ENCODE peak calls at places on chromosomes 13 and 19, in six cellular contexts. R is heart right ventricle; H is CD4-positive, alpha-beta T cell; Z is hepatocyte; O is psoas muscle; U is HFFc6. G is an unnamed sample.

GRCh38 chr19:57655443-57655842 is 13.3 kb upstream of the ZSCAN4 start:
- DNase-seq in R (no peak), H (no peak), Z (peak), O (no peak), U (no peak), G (no peak)

GRCh38 chr13:27419333-27419732 is 5.1 kb upstream of the GTF3A start:
- DNase-seq in R (no peak), H (no peak), Z (no peak), O (no peak), U (no peak), G (no peak)

GRCh38 chr13:46181799-46182490 is at the start of gene LCP1:
- DNase-seq in R (no peak), H (peak), Z (peak), O (no peak), U (no peak), G (no peak)

GRCh38 chr13:106815545-106815944 is 247.6 kb upstream of the ARGLU1 start:
- DNase-seq in R (no peak), H (no peak), Z (no peak), O (no peak), U (no peak), G (no peak)

GRCh38 chr13:105957769-105958438 is 577.6 kb downstream of the EFNB2 start:
- DNase-seq in R (no peak), H (no peak), Z (no peak), O (no peak), U (no peak), G (no peak)

GRCh38 chr13:99829593-99830239 is 141.9 kb downstream of the ZIC5 start:
- DNase-seq in R (no peak), H (no peak), Z (peak), O (no peak), U (no peak), G (no peak)

GRCh38 chr13:44191504-44192171 is 182.0 kb upstream of the SERP2 start:
- DNase-seq in R (peak), H (peak), Z (peak), O (no peak), U (peak), G (peak)

GRCh38 chr19:35045667-35046300 is 4.3 kb downstream of the HPN start:
- DNase-seq in R (no peak), H (peak), Z (peak), O (no peak), U (peak), G (peak)

GRCh38 chr13:110231348-110232047 is 75.5 kb downstream of the COL4A1 start:
- DNase-seq in R (no peak), H (no peak), Z (no peak), O (peak), U (no peak), G (no peak)

GRCh38 chr13:76775031-76775740 is 111.0 kb downstream of the KCTD12 start:
- DNase-seq in R (no peak), H (no peak), Z (no peak), O (no peak), U (no peak), G (peak)

GRCh38 chr19:27740396-27740795 is 1472.6 kb downstream of the UQCRFS1 start:
- DNase-seq in R (no peak), H (no peak), Z (no peak), O (no peak), U (peak), G (no peak)

GRCh38 chr13:79295906-79296564 is 110.0 kb downstream of the RBM26 start:
- DNase-seq in R (no peak), H (no peak), Z (peak), O (no peak), U (no peak), G (no peak)

GRCh38 chr19:33814181-33815165 is 17.8 kb downstream of the KCTD15 start:
- DNase-seq in R (no peak), H (no peak), Z (no peak), O (no peak), U (no peak), G (no peak)

GRCh38 chr13:45406421-45406820 is 11.8 kb downstream of the SLC25A30 start:
- DNase-seq in R (no peak), H (no peak), Z (no peak), O (no peak), U (no peak), G (no peak)

GRCh38 chr13:111115841-111116500 is 861 bp downstream of the ARHGEF7 start:
- DNase-seq in R (peak), H (no peak), Z (peak), O (peak), U (peak), G (peak)

GRCh38 chr19:38228005-38228377 is 4.0 kb upstream of the DPF1 start:
- DNase-seq in R (no peak), H (no peak), Z (no peak), O (no peak), U (no peak), G (no peak)

GRCh38 chr19:35292986-35293732 is 1.2 kb downstream of the MAG start:
- DNase-seq in R (no peak), H (no peak), Z (no peak), O (no peak), U (no peak), G (no peak)

GRCh38 chr19:1125601-1126533 is 22.1 kb downstream of the GPX4 start:
- DNase-seq in R (no peak), H (no peak), Z (no peak), O (no peak), U (no peak), G (no peak)

GRCh38 chr13:99214232-99214631 is 13.6 kb downstream of the UBAC2 start:
- DNase-seq in R (no peak), H (peak), Z (no peak), O (no peak), U (no peak), G (no peak)

GRCh38 chr13:43089912-43090498 is 66.6 kb downstream of the DNAJC15 start:
- DNase-seq in R (no peak), H (no peak), Z (no peak), O (no peak), U (no peak), G (no peak)

GRCh38 chr19:35105411-35106290 is 10.0 kb upstream of the FXYD3 start:
- DNase-seq in R (no peak), H (no peak), Z (no peak), O (no peak), U (no peak), G (no peak)

GRCh38 chr13:85543144-85543543 is 256.1 kb downstream of the SLITRK6 start:
- DNase-seq in R (no peak), H (no peak), Z (no peak), O (no peak), U (no peak), G (peak)

DNA sequence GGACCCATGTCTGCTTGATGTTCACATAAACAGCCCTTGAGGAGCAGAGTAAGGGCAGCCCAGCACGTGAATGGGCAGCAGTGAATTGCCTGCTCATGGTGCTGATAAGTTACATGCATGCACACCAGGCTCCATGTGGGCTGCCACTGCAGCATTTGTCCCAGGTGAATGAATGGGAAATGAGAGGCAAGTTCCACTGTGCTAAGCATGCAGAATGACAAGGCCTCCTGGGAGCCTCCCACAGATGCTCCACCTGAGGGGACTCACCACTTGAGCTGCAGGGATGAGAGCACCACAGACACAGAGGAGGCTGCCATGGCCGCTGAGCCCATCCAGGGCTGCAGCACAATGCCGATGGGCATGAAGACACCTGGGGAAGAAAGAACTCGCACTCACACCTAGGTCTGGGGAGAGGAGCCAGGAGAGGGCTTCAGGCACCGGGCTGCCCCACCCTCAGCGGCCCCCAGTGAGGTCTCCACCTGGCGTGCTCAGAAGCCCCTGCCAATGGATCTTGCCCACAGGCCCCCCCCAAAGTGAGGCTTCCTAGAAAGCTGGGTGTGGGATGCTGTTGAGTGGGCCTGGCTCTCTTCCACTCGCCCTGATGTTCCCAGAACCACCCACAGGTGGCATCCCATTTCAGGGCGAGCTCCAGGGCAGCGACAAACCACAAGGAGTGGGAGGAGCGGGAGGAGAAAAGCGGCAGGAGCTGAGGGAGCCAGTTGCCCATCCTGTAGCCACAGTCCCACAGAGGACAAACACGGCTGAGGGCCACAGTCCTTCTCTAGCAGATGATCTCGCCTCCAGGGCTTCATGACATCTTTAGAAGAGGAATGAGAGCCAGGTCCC is 73.8 kb downstream of the CCDC70 start:
- DNase-seq in R (no peak), H (no peak), Z (peak), O (no peak), U (peak), G (peak)
- TF ChIP-seq CTCF in R (peak), H (no peak), Z (peak), O (peak), U (peak), G (peak)

GRCh38 chr13:97653741-97654140 is 219.8 kb downstream of the RAP2A start:
- DNase-seq in R (no peak), H (no peak), Z (peak), O (no peak), U (peak), G (peak)

GRCh38 chr13:97660488-97661086 is 226.6 kb downstream of the RAP2A start:
- DNase-seq in R (peak), H (no peak), Z (no peak), O (no peak), U (no peak), G (peak)

GRCh38 chr13:97658556-97658955 is 224.6 kb downstream of the RAP2A start:
- DNase-seq in R (no peak), H (no peak), Z (no peak), O (no peak), U (no peak), G (peak)

DNA sequence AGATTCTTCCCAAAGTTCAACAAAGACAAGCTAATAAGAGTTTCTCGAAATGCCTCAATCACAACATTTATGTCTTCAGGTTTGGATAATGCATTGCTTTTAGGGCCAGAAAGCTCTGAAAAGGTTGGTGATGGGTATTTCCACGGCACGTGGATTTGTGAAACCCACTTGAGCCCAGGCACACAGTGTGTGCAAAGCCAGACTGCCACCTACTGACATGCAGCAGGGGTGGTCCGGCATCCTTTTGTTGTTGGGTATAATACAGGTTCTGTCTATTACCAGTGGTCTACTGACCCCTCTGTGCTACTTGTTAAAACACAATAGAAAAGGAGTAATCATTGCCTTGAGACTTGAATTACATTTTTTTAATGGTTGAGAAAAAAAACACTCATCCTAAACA is 225.6 kb downstream of the RAP2A start:
- DNase-seq in R (peak), H (no peak), Z (peak), O (no peak), U (no peak), G (peak)
- TF ChIP-seq CTCF in R (peak), H (no peak), Z (peak), O (peak), U (peak), G (peak)

GRCh38 chr19:16970821-16971220 is 55.8 kb downstream of the CPAMD8 start:
- DNase-seq in R (no peak), H (no peak), Z (no peak), O (no peak), U (no peak), G (no peak)

DNA sequence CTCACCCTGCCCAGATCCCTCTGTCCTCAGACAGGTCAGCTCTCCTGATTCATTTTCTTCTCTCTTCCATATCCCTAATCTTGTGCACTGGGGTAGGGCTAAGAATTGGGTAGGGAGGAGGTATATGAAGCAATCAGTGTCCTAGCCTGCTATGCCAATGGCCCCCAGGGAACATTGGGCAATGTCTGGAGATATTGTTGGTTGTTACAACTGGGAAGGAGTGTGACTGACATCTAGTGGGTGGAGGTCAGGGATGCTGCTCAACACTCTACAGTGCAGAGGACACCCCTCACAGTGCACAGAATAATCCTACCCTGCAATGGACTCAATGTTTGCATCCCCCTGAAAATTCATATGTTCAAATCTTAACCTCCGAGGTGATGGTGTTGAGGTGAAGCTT is 57.5 kb downstream of the CPAMD8 start:
- DNase-seq in R (no peak), H (no peak), Z (no peak), O (no peak), U (no peak), G (peak)
- TF ChIP-seq CTCF in R (no peak), H (no peak), Z (no peak), O (no peak), U (peak), G (peak)

DNA sequence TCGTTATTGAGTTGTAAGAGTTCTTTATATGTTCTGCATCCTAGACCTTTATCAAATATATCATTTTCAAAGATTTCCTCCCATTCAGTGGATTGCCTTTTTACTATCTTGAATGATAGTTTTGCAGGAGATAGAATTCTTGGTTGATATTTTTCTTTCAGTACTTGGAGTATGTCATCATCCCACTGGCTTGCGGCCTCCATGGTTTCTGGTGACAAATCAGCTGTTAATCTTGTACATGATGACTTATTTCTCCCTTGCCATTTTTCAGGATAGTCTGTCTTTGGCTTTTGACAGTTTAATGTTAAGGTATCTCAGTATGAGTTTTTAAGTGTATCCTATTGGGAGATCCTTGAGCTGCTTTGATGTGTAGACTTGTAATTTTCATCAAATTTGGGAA is 8.5 kb downstream of the ZNF557 start:
- DNase-seq in R (no peak), H (no peak), Z (no peak), O (no peak), U (no peak), G (no peak)
- TF ChIP-seq CTCF in R (no peak), H (no peak), Z (no peak), O (no peak), U (no peak), G (no peak)

GRCh38 chr19:6279931-6280591 is at the start of gene MLLT1:
- DNase-seq in R (peak), H (peak), Z (peak), O (peak), U (peak), G (peak)
- TF ChIP-seq CTCF in R (peak), H (peak), Z (peak), O (peak), U (peak), G (peak)

DNA sequence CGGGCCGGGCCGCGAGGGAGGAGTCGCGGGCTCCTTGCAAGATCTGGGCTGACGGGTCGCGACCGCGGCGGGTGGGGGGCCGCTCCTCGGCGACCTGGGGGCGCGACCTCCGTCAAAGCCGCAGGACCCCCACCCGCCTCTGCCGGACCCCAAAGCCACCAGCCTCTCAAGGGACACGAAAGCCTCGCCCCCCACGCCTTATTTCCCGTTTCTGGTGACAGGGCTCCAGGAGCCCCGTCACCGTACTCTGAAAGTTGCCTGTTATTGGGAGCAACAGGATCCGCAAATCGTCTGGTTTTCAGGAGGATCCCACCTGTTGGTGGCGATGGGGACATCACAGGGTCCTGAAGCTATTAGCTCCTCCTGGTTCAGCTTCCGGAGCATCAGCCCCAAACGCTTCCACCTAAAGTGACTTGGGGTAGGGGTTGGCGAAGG is 531 bp downstream of the MAU2 start:
- DNase-seq in R (no peak), H (no peak), Z (peak), O (no peak), U (no peak), G (no peak)
- TF ChIP-seq CTCF in R (no peak), H (no peak), Z (peak), O (no peak), U (peak), G (no peak)